ENCODE peak calls at places on chromosomes 4 and X, in four cellular contexts. X is mesenchymal stem cell, D is cardiac muscle cell, E is mammary epithelial cell. I is an unnamed sample.

GRCh38 chr4:176778063-176778462 is 14.7 kb downstream of the VEGFC start:
- DNase-seq in X (peak; percentile 73), D (peak; percentile 81), E (peak; percentile 40), I (peak; percentile 60)

GRCh38 chr4:174592985-174593335 is 70.7 kb upstream of the HPGD start:
- DNase-seq in X (peak; percentile 84), D (peak; percentile 52), E (peak; percentile 17), I (peak; percentile 42)

GRCh38 chr4:84917869-84918600 is 48.5 kb downstream of the WDFY3 start:
- DNase-seq in X (no peak), D (no peak), E (no peak), I (no peak)

GRCh38 chrX:153530411-153531145 is 13.1 kb downstream of the ATP2B3 start:
- DNase-seq in X (no peak), D (no peak), E (no peak), I (no peak)

GRCh38 chr4:6885953-6886557 is 23.6 kb upstream of the TBC1D14 start:
- DNase-seq in X (peak; percentile 85), D (peak; percentile 66), E (peak; percentile 46), I (peak; percentile 44)

GRCh38 chrX:46918434-46918833 is 6.2 kb downstream of the JADE3 start:
- DNase-seq in X (no peak), D (no peak), E (no peak), I (no peak)

GRCh38 chr4:111761531-111761930 is 383.7 kb upstream of the FAM241A start:
- DNase-seq in X (peak; percentile 52), D (no peak), E (no peak), I (no peak)

GRCh38 chr4:185560316-185560715 is 25.0 kb upstream of the PDLIM3 start:
- DNase-seq in X (no peak), D (no peak), E (no peak), I (no peak)

GRCh38 chrX:124804962-124805361 is 458.6 kb downstream of the SH2D1A start:
- DNase-seq in X (no peak), D (no peak), E (no peak), I (no peak)

GRCh38 chr4:40055873-40056721 is 553 bp upstream of the N4BP2 start:
- DNase-seq in X (peak; percentile 93), D (peak; percentile 95), E (peak; percentile 70), I (no peak)

GRCh38 chr4:38832624-38833528 is 23.7 kb downstream of the TLR6 start:
- DNase-seq in X (no peak), D (no peak), E (no peak), I (no peak)

GRCh38 chr4:167885071-167885470 is 207.3 kb upstream of the ANXA10 start:
- DNase-seq in X (no peak), D (no peak), E (no peak), I (no peak)

GRCh38 chr4:46404961-46405360 is 15.0 kb upstream of the GABRA2 start:
- DNase-seq in X (peak; percentile 81), D (peak; percentile 20), E (peak; percentile 17), I (no peak)

GRCh38 chrX:68711845-68712244 is 64.4 kb downstream of the STARD8 start:
- DNase-seq in X (no peak), D (no peak), E (no peak), I (no peak)

GRCh38 chr4:150368667-150369066 is 213.3 kb upstream of the MAB21L2 start:
- DNase-seq in X (peak; percentile 27), D (no peak), E (no peak), I (no peak)

GRCh38 chr4:48906283-48907173 is at the start of gene OCIAD2:
- DNase-seq in X (peak; percentile 48), D (peak; percentile 39), E (peak; percentile 57), I (peak; percentile 39)

GRCh38 chr4:6390357-6390756 is 82.1 kb downstream of the PPP2R2C start:
- DNase-seq in X (no peak), D (no peak), E (no peak), I (no peak)

GRCh38 chrX:153551135-153551534 is 33.7 kb downstream of the ATP2B3 start:
- DNase-seq in X (peak; percentile 11), D (peak; percentile 29), E (peak; percentile 8), I (no peak)

GRCh38 chrX:18793601-18794089 is 86.2 kb downstream of the PPEF1 start:
- DNase-seq in X (peak; percentile 63), D (no peak), E (no peak), I (no peak)

GRCh38 chr4:172898715-172899114 is 269.9 kb upstream of the GALNT7 start:
- DNase-seq in X (no peak), D (no peak), E (no peak), I (no peak)

GRCh38 chrX:93673056-93673868 is at the start of gene NAP1L3:
- DNase-seq in X (peak; percentile 75), D (peak; percentile 78), E (peak; percentile 20), I (peak; percentile 12)

GRCh38 chr4:145182212-145182611 is 1.8 kb upstream of the OTUD4 start:
- DNase-seq in X (no peak), D (no peak), E (no peak), I (no peak)

GRCh38 chr4:173013232-173013932 is 155.2 kb upstream of the GALNT7 start:
- DNase-seq in X (peak; percentile 64), D (peak; percentile 57), E (no peak), I (no peak)

GRCh38 chr4:6999172-7000086 is 43.7 kb upstream of the TADA2B start:
- DNase-seq in X (no peak), D (no peak), E (peak; percentile 88), I (no peak)

GRCh38 chrX:43876680-43877079 is 5.6 kb downstream of the MAOB start:
- DNase-seq in X (no peak), D (no peak), E (no peak), I (no peak)

GRCh38 chr4:91170756-91171155 is 1043.6 kb downstream of the CCSER1 start:
- DNase-seq in X (no peak), D (no peak), E (no peak), I (no peak)

GRCh38 chr4:107913283-107913899 is 18.0 kb upstream of the CYP2U1 start:
- DNase-seq in X (peak; percentile 73), D (peak; percentile 88), E (peak; percentile 62), I (no peak)

GRCh38 chr4:38818441-38818976 is 13.9 kb upstream of the TLR1 start:
- DNase-seq in X (no peak), D (no peak), E (peak; percentile 98), I (no peak)

GRCh38 chr4:113975578-113975977 is 3.9 kb downstream of the ARSJ start:
- DNase-seq in X (no peak), D (no peak), E (no peak), I (no peak)

GRCh38 chr4:188660796-188661195 is 521.6 kb downstream of the TRIML1 start:
- DNase-seq in X (no peak), D (no peak), E (no peak), I (no peak)

GRCh38 chr4:85448880-85449763 is 25.8 kb upstream of the ARHGAP24 start:
- DNase-seq in X (no peak), D (no peak), E (no peak), I (no peak)

GRCh38 chrX:15882704-15883539 is 28.3 kb upstream of the AP1S2 start:
- DNase-seq in X (peak; percentile 6), D (peak; percentile 43), E (peak; percentile 60), I (no peak)

GRCh38 chr4:119626420-119626819 is 2.2 kb downstream of the PDE5A start:
- DNase-seq in X (peak; percentile 34), D (no peak), E (no peak), I (no peak)

GRCh38 chr4:119627267-119628190 is 1.1 kb downstream of the PDE5A start:
- DNase-seq in X (peak; percentile 82), D (peak; percentile 44), E (peak; percentile 39), I (no peak)

GRCh38 chr4:119626943-119627266 is 1.7 kb downstream of the PDE5A start:
- DNase-seq in X (no peak), D (no peak), E (no peak), I (no peak)

GRCh38 chr4:119628281-119629141 is at the start of gene PDE5A:
- DNase-seq in X (peak; percentile 85), D (peak; percentile 78), E (peak; percentile 87), I (peak; percentile 12)

GRCh38 chr4:119629142-119629471 is 503 bp upstream of the PDE5A start:
- DNase-seq in X (no peak), D (no peak), E (no peak), I (no peak)
- H3K4me3 ChIP-seq in X (peak overlapping the region; percentile 90), D (peak overlapping the region; percentile 89), E (peak overlapping the region; percentile 85), I (peak overlapping the region; percentile 36)

GRCh38 chr4:119179011-119179410 is 33.5 kb upstream of the USP53 start:
- DNase-seq in X (no peak), D (no peak), E (no peak), I (no peak)
- H3K4me3 ChIP-seq in X (no peak overlapping the region), D (no peak overlapping the region), E (no peak overlapping the region), I (no peak overlapping the region)

GRCh38 chr4:76718806-76719205 is 179.1 kb downstream of the SOWAHB start:
- DNase-seq in X (no peak), D (no peak), E (no peak), I (no peak)
- H3K4me3 ChIP-seq in X (no peak overlapping the region), D (no peak overlapping the region), E (no peak overlapping the region), I (no peak overlapping the region)

GRCh38 chr4:182560358-182560757 is 317.2 kb downstream of the TENM3 start:
- DNase-seq in X (peak; percentile 30), D (no peak), E (no peak), I (no peak)
- H3K4me3 ChIP-seq in X (no peak overlapping the region), D (no peak overlapping the region), E (no peak overlapping the region), I (no peak overlapping the region)

GRCh38 chr4:4667643-4668081 is 125.8 kb upstream of the STX18 start:
- DNase-seq in X (no peak), D (peak; percentile 27), E (no peak), I (no peak)
- H3K4me3 ChIP-seq in X (peak overlapping the region; percentile 45), D (no peak overlapping the region), E (no peak overlapping the region), I (no peak overlapping the region)

GRCh38 chr4:62014982-62015739 is 815.0 kb downstream of the ADGRL3 start:
- DNase-seq in X (no peak), D (peak; percentile 3), E (peak; percentile 1), I (no peak)
- H3K4me3 ChIP-seq in X (no peak overlapping the region), D (no peak overlapping the region), E (no peak overlapping the region), I (no peak overlapping the region)